ENCODE peak calls at places on chromosomes 7 and 10, in ten cellular contexts. S is MM.1S, R is Peyer's patch, T is ovary, U is fibroblast of lung, G is heart right ventricle, Q is sigmoid colon, C is thoracic aorta, D is lower lobe of right lung, J is HCT116. W is an unnamed sample. For H3K4me1, the result is how much of the 10 kb centered on the place peaks cover.

GRCh38 chr7:66930341-66930740 is 9.3 kb downstream of the TMEM248 start:
- DNase-seq in T (no peak), G (no peak), Q (no peak), D (no peak), J (peak), U (peak), S (no peak), C (no peak), R (no peak), W (no peak)

GRCh38 chr10:3468919-3469638 is 296.5 kb upstream of the PITRM1 start:
- DNase-seq in U (peak), J (peak), D (peak), S (peak), G (peak), T (peak), R (no peak), C (peak), Q (peak), W (no peak)

GRCh38 chr7:66307591-66308215 is 102.6 kb downstream of the TPST1 start:
- DNase-seq in D (no peak), T (no peak), C (no peak), G (peak), S (no peak), R (no peak), J (no peak), Q (no peak), U (peak), W (peak)

GRCh38 chr10:91555455-91555854 is 77.4 kb downstream of the PPP1R3C start:
- DNase-seq in D (no peak), R (no peak), T (no peak), C (no peak), U (no peak), J (no peak), Q (no peak), S (no peak), G (no peak), W (no peak)

GRCh38 chr7:38492010-38492409 is 139.2 kb downstream of the AMPH start:
- DNase-seq in J (peak), U (no peak), C (no peak), G (no peak), S (no peak), T (no peak), Q (no peak), R (no peak), D (no peak), W (no peak)

GRCh38 chr7:88757371-88757770 is 2.1 kb upstream of the ZNF804B start:
- DNase-seq in S (no peak), J (no peak), R (no peak), Q (no peak), T (no peak), U (no peak), D (no peak), G (no peak), C (no peak), W (no peak)

GRCh38 chr7:303425-303824 is 13.5 kb downstream of the FOXL3 start:
- DNase-seq in Q (peak), S (no peak), J (no peak), G (no peak), R (peak), C (no peak), T (no peak), D (peak), U (no peak), W (no peak)

GRCh38 chr7:41956712-41957111 is 253.8 kb upstream of the INHBA start:
- DNase-seq in S (no peak), D (no peak), J (no peak), Q (no peak), U (no peak), C (no peak), R (no peak), T (no peak), G (no peak), W (no peak)

GRCh38 chr10:61618388-61618961 is 44.3 kb upstream of the CABCOCO1 start:
- DNase-seq in Q (no peak), S (no peak), C (no peak), J (no peak), T (no peak), U (no peak), D (no peak), G (no peak), R (no peak), W (no peak)

GRCh38 chr7:92973964-92974363 is 137.6 kb upstream of the CDK6 start:
- DNase-seq in J (no peak), G (no peak), R (no peak), D (no peak), U (peak), Q (no peak), T (no peak), C (no peak), S (no peak), W (no peak)

GRCh38 chr10:68871105-68871711 is 29.9 kb upstream of the DDX50 start:
- DNase-seq in T (no peak), G (peak), R (peak), D (no peak), Q (no peak), U (peak), C (no peak), J (no peak), S (no peak), W (no peak)

GRCh38 chr7:87339373-87339897 is 6.0 kb upstream of the CROT start:
- DNase-seq in D (no peak), J (no peak), T (no peak), S (no peak), U (no peak), G (no peak), R (no peak), Q (no peak), C (no peak), W (no peak)

GRCh38 chr7:157514306-157514705 is 177.5 kb downstream of the DNAJB6 start:
- DNase-seq in Q (no peak), R (peak), J (no peak), T (no peak), S (no peak), G (no peak), D (no peak), U (no peak), C (no peak), W (no peak)

GRCh38 chr10:117168729-117169128 is 28.6 kb upstream of the KCNK18 start:
- DNase-seq in Q (no peak), C (no peak), R (no peak), J (no peak), U (no peak), S (no peak), T (no peak), G (no peak), D (no peak), W (no peak)

GRCh38 chr7:73612598-73613269 is 11.6 kb downstream of the MLXIPL start:
- DNase-seq in S (no peak), T (no peak), U (peak), C (no peak), J (no peak), D (no peak), R (peak), Q (no peak), G (no peak), W (peak)

GRCh38 chr7:99596408-99596955 is 1.6 kb upstream of the TMEM225B start:
- DNase-seq in S (no peak), C (no peak), T (no peak), R (no peak), Q (no peak), D (no peak), G (no peak), U (no peak), J (no peak), W (no peak)

GRCh38 chr7:67598469-67598868 is 601.8 kb downstream of the TYW1 start:
- DNase-seq in Q (no peak), C (no peak), G (no peak), T (no peak), R (no peak), S (no peak), U (no peak), D (no peak), J (no peak), W (no peak)

GRCh38 chr10:36516281-36516680 is 609.1 kb upstream of the ANKRD30A start:
- DNase-seq in T (no peak), S (no peak), R (no peak), C (no peak), D (no peak), J (no peak), G (no peak), U (no peak), Q (no peak), W (no peak)

GRCh38 chr7:92639213-92639896 is 49.2 kb upstream of the FAM133B start:
- DNase-seq in C (no peak), R (no peak), G (no peak), D (no peak), J (no peak), S (no peak), T (no peak), U (no peak), Q (no peak), W (no peak)

GRCh38 chr7:151761957-151762356 is 115.0 kb downstream of the PRKAG2 start:
- DNase-seq in G (no peak), T (no peak), J (no peak), S (no peak), D (no peak), R (no peak), C (no peak), U (no peak), Q (no peak), W (no peak)

GRCh38 chr7:29483219-29484104 is 80.2 kb upstream of the PRR15 start:
- DNase-seq in J (no peak), C (no peak), G (no peak), R (no peak), D (no peak), S (no peak), Q (peak), U (peak), T (no peak), W (no peak)

GRCh38 chr10:128522551-128523289 is 396.5 kb upstream of the MKI67 start:
- DNase-seq in S (no peak), T (no peak), D (no peak), Q (no peak), R (no peak), U (no peak), C (no peak), J (no peak), G (no peak), W (no peak)

GRCh38 chr10:5932345-5932744 is 42.3 kb downstream of the FBH1 start:
- DNase-seq in S (no peak), J (no peak), D (no peak), C (no peak), Q (peak), U (peak), T (no peak), G (no peak), R (no peak), W (no peak)

GRCh38 chr10:98855403-98856189 is 380.1 kb downstream of the HPSE2 start:
- DNase-seq in D (no peak), T (no peak), U (no peak), S (peak), Q (no peak), G (no peak), R (no peak), C (no peak), J (no peak), W (no peak)

GRCh38 chr7:133807610-133808543 is 319.3 kb upstream of the LRGUK start:
- DNase-seq in T (no peak), S (no peak), U (no peak), Q (no peak), R (no peak), G (no peak), C (no peak), J (no peak), D (no peak), W (no peak)

GRCh38 chr10:3452234-3452633 is 279.7 kb upstream of the PITRM1 start:
- DNase-seq in J (no peak), R (no peak), D (no peak), S (no peak), Q (no peak), G (peak), U (peak), C (no peak), T (no peak), W (no peak)

GRCh38 chr10:44439845-44440244 is 54.9 kb upstream of the CXCL12 start:
- DNase-seq in C (no peak), Q (no peak), G (no peak), J (no peak), S (no peak), D (no peak), U (no peak), R (no peak), T (no peak), W (no peak)

GRCh38 chr7:2968176-2968575 is 75.5 kb downstream of the CARD11 start:
- DNase-seq in S (no peak), Q (peak), D (no peak), R (no peak), J (no peak), U (no peak), C (no peak), T (no peak), G (no peak), W (no peak)

GRCh38 chr7:80249619-80250305 is 115.1 kb downstream of the GNAI1 start:
- DNase-seq in G (no peak), R (no peak), S (no peak), Q (no peak), T (no peak), D (no peak), C (no peak), J (no peak), U (peak), W (no peak)

GRCh38 chr10:91652364-91652763 is 19.5 kb upstream of the PPP1R3C start:
- DNase-seq in U (peak), T (no peak), J (peak), S (no peak), R (no peak), G (no peak), D (no peak), Q (no peak), C (no peak), W (no peak)

GRCh38 chr7:127485482-127485881 is 93.0 kb upstream of the ZNF800 start:
- DNase-seq in J (no peak), S (no peak), U (no peak), R (no peak), D (no peak), C (no peak), T (no peak), G (no peak), Q (no peak), W (peak)
- H3K4me1 ChIP-seq in J (under half), S (under half), U (under half), R (under half), D (under half), C (under half), T (under half), G (under half), Q (under half), W (under half)

DNA sequence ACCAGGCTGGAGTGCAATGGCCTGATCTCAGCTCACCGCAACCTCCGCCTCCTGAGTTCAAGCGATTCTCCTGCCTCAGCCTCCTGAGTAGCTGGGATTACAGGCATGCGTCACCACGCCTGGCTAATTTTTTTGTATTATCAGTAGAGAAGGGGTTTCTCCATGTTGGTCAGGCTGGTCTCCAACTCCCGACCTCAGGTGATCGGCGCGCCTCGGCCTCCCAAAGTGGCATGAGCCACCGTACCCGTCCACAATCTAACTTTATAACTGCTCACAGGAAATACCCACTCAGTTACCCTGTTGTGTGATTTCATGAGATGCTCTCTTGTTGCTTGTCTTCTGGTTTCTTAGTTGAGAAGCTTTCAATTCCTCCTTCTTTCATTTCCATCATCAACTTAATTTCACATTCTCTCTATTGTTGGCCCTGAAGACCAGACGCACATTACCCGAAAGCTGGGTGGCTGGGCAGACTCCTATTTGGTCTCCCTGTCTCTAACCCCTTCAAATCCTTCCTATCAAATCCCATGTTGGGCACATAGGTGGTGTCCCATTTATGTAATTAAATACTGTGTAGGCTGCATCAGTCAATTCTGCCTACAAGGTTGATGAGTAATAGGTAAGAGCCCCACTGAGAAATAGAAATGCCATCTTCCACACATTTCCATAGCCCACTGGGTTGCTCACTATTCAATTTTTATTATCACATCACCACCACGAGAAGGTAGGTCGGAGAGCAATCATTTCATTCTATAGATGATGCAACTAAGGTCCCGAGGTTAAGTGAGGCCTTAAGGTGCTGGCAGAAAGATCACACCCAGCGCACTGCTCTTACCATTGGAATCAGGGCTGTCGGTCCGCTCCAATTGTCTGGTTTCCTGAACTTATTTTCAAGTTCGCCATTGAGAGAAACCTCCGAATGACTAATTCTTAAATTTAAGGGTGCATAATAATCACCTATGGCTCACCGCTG is 978 bp upstream of the GSTO2 start:
- DNase-seq in G (no peak), S (no peak), D (no peak), J (no peak), C (no peak), U (peak), R (no peak), T (no peak), Q (no peak), W (no peak)
- H3K4me3 ChIP-seq in G (peak), S (peak), D (peak), J (peak), C (peak), U (peak), R (peak), T (peak), Q (peak), W (peak)

DNA sequence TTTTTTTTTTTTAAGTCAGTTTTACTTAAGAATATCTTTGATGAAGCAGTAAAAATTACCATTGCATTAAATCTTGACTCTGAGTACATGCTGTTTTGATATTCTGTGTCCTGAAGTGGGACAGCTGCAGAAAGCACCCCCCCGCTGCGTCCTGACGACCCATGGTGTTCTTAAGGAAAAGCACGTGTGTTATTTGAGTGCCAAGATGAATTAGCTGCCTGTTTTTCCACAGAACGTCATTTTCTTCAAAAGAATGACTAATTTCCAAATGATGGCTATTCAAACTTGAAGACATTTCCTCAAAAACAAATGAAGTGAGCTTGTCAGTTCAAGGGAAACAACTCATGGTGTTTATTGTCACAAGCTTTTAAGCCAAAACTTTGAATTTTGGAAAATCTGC is 45.9 kb downstream of the CREM start:
- DNase-seq in U (peak), D (no peak), G (no peak), Q (peak), T (no peak), R (no peak), S (no peak), J (no peak), C (no peak), W (no peak)
- TF ChIP-seq CTCF in U (no peak), D (no peak), G (no peak), Q (no peak), T (no peak), R (no peak), S (no peak), J (no peak), C (no peak), W (no peak)

DNA sequence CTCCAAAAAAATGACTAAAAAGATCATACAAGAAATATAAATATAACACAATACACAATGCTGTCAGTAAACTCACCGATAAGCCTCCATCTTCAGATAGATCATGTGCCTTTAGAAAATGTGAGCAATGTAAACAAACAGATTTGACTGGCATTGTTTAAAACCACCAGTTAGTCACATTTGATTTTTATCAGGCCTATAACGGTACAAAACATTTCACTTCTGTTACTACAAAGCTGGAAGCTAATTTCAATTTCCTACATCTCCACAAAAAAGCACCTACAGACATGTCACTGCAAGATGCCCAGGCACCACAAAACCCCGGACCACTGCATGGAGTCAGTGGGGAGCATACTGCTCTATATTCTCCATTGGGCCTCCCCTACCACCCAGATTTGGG is 18.9 kb downstream of the SGMS1 start:
- DNase-seq in J (no peak), G (no peak), S (no peak), Q (no peak), C (no peak), D (no peak), U (peak), T (no peak), R (no peak), W (no peak)
- H3K4me1 ChIP-seq in J (under half), G (half or more), S (under half), Q (under half), C (under half), D (half or more), U (under half), T (under half), R (under half), W (half or more)

DNA sequence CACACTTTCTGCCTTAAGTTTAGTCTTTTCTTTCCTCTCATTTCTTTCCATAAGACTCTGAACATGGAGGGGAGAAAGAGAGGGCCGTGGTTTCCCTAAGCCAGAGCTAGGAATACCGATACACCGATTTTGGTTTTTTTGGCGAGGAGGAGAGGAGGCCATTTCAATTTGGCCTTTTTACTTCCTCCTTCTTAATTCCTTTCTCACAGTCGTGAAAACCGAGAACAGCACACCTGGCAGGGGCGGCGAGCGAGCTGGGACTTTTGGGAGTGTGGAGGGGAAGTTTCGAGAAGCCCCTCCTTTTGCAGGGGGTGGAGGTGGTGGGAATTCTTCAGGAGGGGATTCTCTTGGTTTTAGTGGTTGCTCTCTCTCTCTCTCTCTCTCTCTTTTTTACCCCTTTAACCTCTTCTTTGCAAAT is 6.2 kb downstream of the GATA3 start:
- DNase-seq in S (no peak), Q (no peak), G (no peak), T (no peak), J (no peak), D (no peak), U (no peak), C (no peak), R (no peak), W (no peak)
- H3K4me3 ChIP-seq in S (peak), Q (no peak), G (no peak), T (no peak), J (no peak), D (peak), U (no peak), C (peak), R (no peak), W (no peak)

DNA sequence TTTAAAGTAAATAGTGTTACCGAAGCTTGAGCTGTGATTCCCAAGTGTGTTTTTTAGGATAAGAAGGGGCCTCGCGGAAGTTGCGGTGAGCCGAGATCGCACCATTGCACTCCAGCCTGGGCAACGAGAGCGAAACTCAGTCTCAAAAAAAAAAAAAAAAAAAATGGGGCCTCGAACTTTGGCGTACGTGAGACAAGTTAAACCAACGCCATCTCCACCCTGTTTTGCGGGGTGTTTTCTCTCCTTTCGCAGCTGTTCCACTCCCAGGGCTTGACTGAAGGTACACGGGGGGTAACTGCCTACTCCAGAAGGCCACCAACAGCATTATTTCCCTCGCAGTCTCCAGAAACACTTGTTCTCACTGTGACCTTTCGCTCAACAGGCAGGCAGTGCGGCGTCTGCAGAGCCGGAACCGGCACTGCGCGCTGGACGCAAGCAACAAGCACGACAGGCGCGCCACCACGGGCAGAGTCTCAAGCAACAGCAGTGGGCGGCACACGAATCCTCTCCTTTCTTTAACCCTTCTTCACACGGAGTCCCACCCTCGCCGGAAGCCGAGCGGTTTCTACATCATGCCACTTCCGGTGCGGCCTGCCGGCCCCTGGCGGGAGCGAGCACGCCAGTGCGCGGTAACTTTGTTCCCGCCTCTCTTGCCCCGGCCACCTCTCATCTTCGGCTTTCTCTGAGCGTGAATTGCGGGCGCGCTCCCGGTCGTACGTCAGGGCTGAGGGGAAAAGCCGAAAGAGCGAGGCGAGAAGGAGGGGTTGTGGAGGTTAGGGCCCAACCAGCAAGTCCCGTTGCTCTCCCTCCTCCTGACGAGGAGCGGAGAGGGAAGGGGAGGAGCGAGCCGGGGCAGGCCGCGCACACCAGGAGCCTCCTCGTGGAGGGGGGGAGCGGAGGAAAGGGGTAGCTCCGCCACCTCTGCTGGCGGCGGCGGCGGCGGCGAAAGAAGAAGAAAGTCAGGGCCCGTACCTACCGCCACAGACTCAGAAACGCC is 826 bp upstream of the CDK13 start:
- DNase-seq in C (peak), T (peak), D (peak), Q (peak), S (peak), U (peak), G (peak), J (peak), R (peak), W (peak)
- TF ChIP-seq CTCF in C (no peak), T (no peak), D (no peak), Q (no peak), S (no peak), U (no peak), G (no peak), J (no peak), R (no peak), W (no peak)

W was measured in body of pancreas.